ENCODE peak calls at places on chromosomes 5 and 9, in four cellular contexts. One of them, this sample, is unnamed.

GRCh38 chr5:20276061-20276958 is 288.3 kb upstream of the CDH18 start:
- DNase-seq in Panc1: peak
- DNase-seq in HepG2: peak
- DNase-seq in K562: no peak
- DNase-seq in this sample: no peak

GRCh38 chr9:137320555-137321384 is 18.7 kb upstream of the NRARP start:
- DNase-seq in K562: no peak
- DNase-seq in Panc1: no peak
- DNase-seq in HepG2: no peak
- DNase-seq in this sample: no peak

GRCh38 chr5:96794757-96795156 is 13.0 kb downstream of the ERAP1 start:
- DNase-seq in HepG2: no peak
- DNase-seq in Panc1: no peak
- DNase-seq in K562: no peak
- DNase-seq in this sample: no peak

GRCh38 chr9:105116047-105116868 is 128.2 kb upstream of the SLC44A1 start:
- DNase-seq in Panc1: no peak
- DNase-seq in K562: no peak
- DNase-seq in HepG2: no peak
- DNase-seq in this sample: no peak

GRCh38 chr9:130942084-130942483 is 3.0 kb upstream of the FIBCD1 start:
- DNase-seq in HepG2: no peak
- DNase-seq in K562: peak
- DNase-seq in Panc1: no peak
- DNase-seq in this sample: no peak

GRCh38 chr5:103866169-103866568 is 303.6 kb upstream of the NUDT12 start:
- DNase-seq in K562: no peak
- DNase-seq in Panc1: no peak
- DNase-seq in HepG2: no peak
- DNase-seq in this sample: no peak

GRCh38 chr9:112112519-112112918 is 62.6 kb downstream of the SUSD1 start:
- DNase-seq in HepG2: no peak
- DNase-seq in Panc1: no peak
- DNase-seq in K562: no peak
- DNase-seq in this sample: peak

GRCh38 chr9:94847486-94847885 is 121.0 kb downstream of the AOPEP start:
- DNase-seq in HepG2: no peak
- DNase-seq in K562: no peak
- DNase-seq in Panc1: no peak
- DNase-seq in this sample: no peak

GRCh38 chr5:8070138-8070537 is 201.2 kb downstream of the MTRR start:
- DNase-seq in Panc1: no peak
- DNase-seq in K562: no peak
- DNase-seq in HepG2: no peak
- DNase-seq in this sample: no peak

GRCh38 chr5:90307386-90308181 is 102.0 kb downstream of the CETN3 start:
- DNase-seq in Panc1: no peak
- DNase-seq in K562: no peak
- DNase-seq in HepG2: no peak
- DNase-seq in this sample: no peak

GRCh38 chr5:35487255-35488035 is 130.2 kb upstream of the SPEF2 start:
- DNase-seq in Panc1: no peak
- DNase-seq in HepG2: no peak
- DNase-seq in K562: no peak
- DNase-seq in this sample: no peak

GRCh38 chr5:83586874-83587776 is 115.6 kb downstream of the VCAN start:
- DNase-seq in HepG2: no peak
- DNase-seq in K562: no peak
- DNase-seq in Panc1: no peak
- DNase-seq in this sample: no peak

GRCh38 chr9:127698985-127699670 is 7.7 kb upstream of the CFAP157 start:
- DNase-seq in K562: peak
- DNase-seq in Panc1: no peak
- DNase-seq in HepG2: no peak
- DNase-seq in this sample: peak

GRCh38 chr9:87255437-87256155 is 242.1 kb upstream of the DAPK1 start:
- DNase-seq in Panc1: no peak
- DNase-seq in HepG2: no peak
- DNase-seq in K562: no peak
- DNase-seq in this sample: no peak

GRCh38 chr9:128316421-128316820 is 5.8 kb downstream of the TRUB2 start:
- DNase-seq in Panc1: no peak
- DNase-seq in HepG2: no peak
- DNase-seq in K562: no peak
- DNase-seq in this sample: no peak

GRCh38 chr9:126723807-126724172 is 81.0 kb upstream of the ZBTB43 start:
- DNase-seq in K562: no peak
- DNase-seq in Panc1: no peak
- DNase-seq in HepG2: no peak
- DNase-seq in this sample: no peak

GRCh38 chr9:92151691-92152393 is 36.6 kb upstream of the SPTLC1 start:
- DNase-seq in K562: no peak
- DNase-seq in HepG2: no peak
- DNase-seq in Panc1: no peak
- DNase-seq in this sample: no peak

GRCh38 chr5:59893436-59894227 is at the start of gene PDE4D:
- DNase-seq in Panc1: no peak
- DNase-seq in K562: no peak
- DNase-seq in HepG2: no peak
- DNase-seq in this sample: no peak

GRCh38 chr9:34332370-34332964 is 3.1 kb downstream of the NUDT2 start:
- DNase-seq in K562: peak
- DNase-seq in Panc1: peak
- DNase-seq in HepG2: peak
- DNase-seq in this sample: peak

GRCh38 chr5:176742246-176743105 is 67.9 kb upstream of the UNC5A start:
- DNase-seq in Panc1: no peak
- DNase-seq in HepG2: no peak
- DNase-seq in K562: no peak
- DNase-seq in this sample: no peak

GRCh38 chr5:1127991-1128785 is 16.3 kb upstream of the SLC12A7 start:
- DNase-seq in K562: no peak
- DNase-seq in Panc1: no peak
- DNase-seq in HepG2: no peak
- DNase-seq in this sample: no peak

GRCh38 chr9:112288029-112288428 is 45.4 kb downstream of the PTBP3 start:
- DNase-seq in K562: no peak
- DNase-seq in Panc1: no peak
- DNase-seq in HepG2: peak
- DNase-seq in this sample: no peak

GRCh38 chr5:61139094-61139873 is 23.0 kb downstream of the SMIM15 start:
- DNase-seq in Panc1: no peak
- DNase-seq in K562: no peak
- DNase-seq in HepG2: no peak
- DNase-seq in this sample: no peak

GRCh38 chr9:2337131-2337530 is 284.5 kb upstream of the VLDLR start:
- DNase-seq in HepG2: no peak
- DNase-seq in K562: no peak
- DNase-seq in Panc1: no peak
- DNase-seq in this sample: no peak

GRCh38 chr9:101393135-101393534 is 5.3 kb downstream of the MRPL50 start:
- DNase-seq in Panc1: no peak
- DNase-seq in HepG2: no peak
- DNase-seq in K562: no peak
- DNase-seq in this sample: no peak

GRCh38 chr9:78026416-78026815 is 5.2 kb downstream of the GNAQ start:
- DNase-seq in K562: peak
- DNase-seq in HepG2: no peak
- DNase-seq in Panc1: no peak
- DNase-seq in this sample: no peak

GRCh38 chr5:35900997-35901396 is 37.4 kb downstream of the CAPSL start:
- DNase-seq in HepG2: no peak
- DNase-seq in K562: no peak
- DNase-seq in Panc1: no peak
- DNase-seq in this sample: no peak

GRCh38 chr9:130157079-130157478 is 15.1 kb upstream of the NCS1 start:
- DNase-seq in HepG2: no peak
- DNase-seq in K562: no peak
- DNase-seq in Panc1: no peak
- DNase-seq in this sample: no peak

GRCh38 chr5:172906436-172906835 is 52.8 kb upstream of the RPL26L1 start:
- DNase-seq in K562: no peak
- DNase-seq in HepG2: no peak
- DNase-seq in Panc1: no peak
- DNase-seq in this sample: no peak

GRCh38 chr5:138948391-138949222 is 73.5 kb upstream of the LRRTM2 start:
- DNase-seq in K562: no peak
- DNase-seq in HepG2: no peak
- DNase-seq in Panc1: no peak
- DNase-seq in this sample: no peak

GRCh38 chr5:91223886-91224285 is 159.2 kb downstream of the ARRDC3 start:
- DNase-seq in Panc1: no peak
- DNase-seq in K562: no peak
- DNase-seq in HepG2: no peak
- DNase-seq in this sample: no peak

DNA sequence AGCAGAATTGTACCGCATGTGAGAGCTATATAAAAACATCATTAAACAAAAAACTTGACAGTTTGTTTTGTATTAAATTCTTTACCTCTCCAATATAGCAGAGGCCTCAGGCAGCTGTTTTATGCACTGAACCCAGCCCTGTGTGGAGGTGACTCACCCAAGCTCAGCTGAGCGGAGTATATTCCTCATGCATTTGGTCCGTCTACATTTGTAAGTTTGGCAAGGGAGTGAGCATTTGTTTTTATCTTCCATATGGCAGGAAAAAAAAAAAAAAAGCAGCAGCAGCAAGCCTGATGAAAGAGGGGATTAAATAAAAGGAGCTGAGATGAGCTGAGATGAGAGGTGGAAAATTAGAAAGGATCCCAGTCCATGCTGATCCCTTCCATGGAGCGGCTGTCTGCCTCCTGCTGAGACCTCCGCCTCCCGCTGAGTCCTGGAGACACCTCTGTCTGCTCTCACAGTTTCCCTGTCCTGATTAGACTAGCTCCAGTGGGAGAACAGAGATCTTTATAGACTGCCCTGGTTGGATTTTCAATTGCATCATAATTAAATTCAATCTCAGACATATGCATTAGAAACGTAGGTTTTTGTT is 112.0 kb upstream of the CTNND2 start:
- DNase-seq in HepG2: no peak
- DNase-seq in Panc1: no peak
- DNase-seq in K562: no peak
- DNase-seq in this sample: no peak
- TF ChIP-seq TCF7L2 in HepG2: no peak
- TF ChIP-seq TCF7L2 in Panc1: no peak
- TF ChIP-seq TCF7L2 in K562: no peak
- TF ChIP-seq TCF7L2 in this sample: no peak

GRCh38 chr5:150517272-150518152 is 9.6 kb downstream of the NDST1 start:
- DNase-seq in Panc1: no peak
- DNase-seq in K562: peak
- DNase-seq in HepG2: peak
- DNase-seq in this sample: peak
- TF ChIP-seq TCF7L2 in Panc1: no peak
- TF ChIP-seq TCF7L2 in K562: no peak
- TF ChIP-seq TCF7L2 in HepG2: no peak
- TF ChIP-seq TCF7L2 in this sample: no peak

GRCh38 chr9:15211160-15211993 is 95.6 kb downstream of the TTC39B start:
- DNase-seq in K562: peak
- DNase-seq in HepG2: peak
- DNase-seq in Panc1: peak
- DNase-seq in this sample: peak
- TF ChIP-seq TCF7L2 in K562: no peak
- TF ChIP-seq TCF7L2 in HepG2: no peak
- TF ChIP-seq TCF7L2 in Panc1: no peak
- TF ChIP-seq TCF7L2 in this sample: no peak

GRCh38 chr9:3526166-3526902 is 533 bp upstream of the RFX3 start:
- DNase-seq in HepG2: peak
- DNase-seq in K562: peak
- DNase-seq in Panc1: no peak
- DNase-seq in this sample: peak

GRCh38 chr9:3525836-3526165 is at the start of gene RFX3:
- DNase-seq in K562: peak
- DNase-seq in HepG2: peak
- DNase-seq in Panc1: no peak
- DNase-seq in this sample: peak

GRCh38 chr9:3528466-3528865 is 2.7 kb upstream of the RFX3 start:
- DNase-seq in HepG2: no peak
- DNase-seq in K562: peak
- DNase-seq in Panc1: no peak
- DNase-seq in this sample: no peak

GRCh38 chr9:3527653-3527960 is 1.8 kb upstream of the RFX3 start:
- DNase-seq in Panc1: no peak
- DNase-seq in HepG2: peak
- DNase-seq in K562: no peak
- DNase-seq in this sample: no peak

DNA sequence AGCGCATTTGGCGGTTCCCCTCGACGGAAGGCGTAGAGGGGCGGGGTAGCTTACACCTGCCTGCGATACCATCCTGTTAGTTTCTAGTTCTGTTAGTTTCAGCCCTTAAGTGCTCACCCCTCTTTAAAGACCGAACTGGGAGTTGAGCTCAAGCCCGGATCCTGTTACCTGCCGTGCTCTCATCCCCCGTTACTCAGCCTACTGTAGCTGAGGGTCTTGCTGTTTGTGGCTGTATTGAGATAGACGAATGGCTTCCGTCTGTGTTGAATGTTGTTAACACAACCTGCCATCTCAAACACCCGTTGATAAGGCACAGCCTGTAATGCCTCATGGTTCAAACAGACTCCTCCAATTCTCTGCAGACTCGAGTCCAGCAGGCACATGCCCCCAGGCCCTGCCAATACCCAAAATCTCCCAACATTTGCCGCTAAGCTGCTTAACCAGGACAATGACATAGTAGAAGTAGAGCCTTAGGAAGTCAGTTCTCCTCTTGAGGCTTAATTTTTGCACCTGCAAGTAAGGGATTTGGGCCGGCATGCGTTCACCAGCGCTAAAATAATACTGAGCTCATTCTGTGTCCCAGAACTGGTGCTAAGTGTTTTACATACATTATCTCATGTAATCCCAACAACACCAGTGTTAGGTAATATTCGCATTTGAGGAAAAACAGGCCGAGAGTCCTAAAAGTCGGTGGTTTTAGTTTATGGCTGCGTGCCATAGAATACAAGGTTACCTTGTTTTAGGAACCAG is 1.3 kb upstream of the RFX3 start:
- DNase-seq in K562: no peak
- DNase-seq in Panc1: no peak
- DNase-seq in HepG2: peak
- DNase-seq in this sample: peak
- TF ChIP-seq TCF7L2 in K562: no peak
- TF ChIP-seq TCF7L2 in Panc1: no peak
- TF ChIP-seq TCF7L2 in HepG2: no peak
- TF ChIP-seq TCF7L2 in this sample: no peak

DNA sequence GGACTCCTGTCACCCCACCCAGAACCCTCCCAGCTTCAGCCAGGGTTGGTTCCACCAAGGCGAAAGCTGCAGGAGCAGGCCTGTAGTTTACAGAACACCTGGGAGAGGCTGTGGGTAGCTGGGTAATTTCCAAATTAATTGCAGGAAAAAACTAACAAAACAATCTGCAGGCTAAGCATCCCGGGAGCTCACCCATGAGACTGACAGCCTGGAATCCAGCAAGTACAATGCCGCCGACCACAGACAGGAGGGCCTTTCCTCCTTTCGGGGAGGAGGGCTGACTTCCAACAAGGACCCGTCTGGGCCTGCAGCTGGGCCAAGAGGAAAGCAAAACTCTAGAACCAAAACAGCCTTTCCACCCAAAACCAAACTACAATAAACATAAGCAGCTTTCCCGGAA is 10.3 kb downstream of the FOXE1 start:
- DNase-seq in HepG2: no peak
- DNase-seq in K562: no peak
- DNase-seq in Panc1: no peak
- DNase-seq in this sample: no peak
- TF ChIP-seq TCF7L2 in HepG2: no peak
- TF ChIP-seq TCF7L2 in K562: no peak
- TF ChIP-seq TCF7L2 in Panc1: no peak
- TF ChIP-seq TCF7L2 in this sample: no peak

This sample was measured in HCT116.